ENCODE peak calls at places on chromosomes 3 and 15, in eight cellular contexts. Q, T, Z, C, S, V, N and F are unnamed samples.

GRCh38 chr15:71802770-71803169 is 7.6 kb upstream of the NR2E3 start:
- DNase-seq in C (no peak), Z (no peak), S (no peak), Q (peak), N (no peak), T (no peak), V (no peak), F (peak)

GRCh38 chr3:66394261-66395249 is 106.3 kb downstream of the LRIG1 start:
- DNase-seq in Z (no peak), T (no peak), N (no peak), C (no peak), V (no peak), Q (no peak), S (no peak), F (no peak)

GRCh38 chr3:188546835-188547670 is 393.1 kb downstream of the LPP start:
- DNase-seq in Q (no peak), Z (no peak), T (peak), C (no peak), S (no peak), V (peak), N (no peak), F (no peak)

GRCh38 chr3:128492353-128493220 is at the start of gene GATA2:
- DNase-seq in Z (peak), S (peak), N (no peak), Q (peak), C (no peak), V (no peak), T (no peak), F (no peak)

GRCh38 chr15:29156521-29156920 is 113.1 kb downstream of the NSMCE3 start:
- DNase-seq in N (no peak), S (no peak), V (no peak), T (no peak), C (no peak), Q (no peak), Z (no peak), F (no peak)

GRCh38 chr15:59501531-59502113 is 63.6 kb downstream of the FAM81A start:
- DNase-seq in S (no peak), T (peak), V (peak), N (no peak), Q (peak), Z (no peak), C (no peak), F (peak)

GRCh38 chr15:97168704-97169475 is 791.6 kb upstream of the ARRDC4 start:
- DNase-seq in C (no peak), Q (no peak), N (no peak), S (no peak), Z (peak), T (no peak), V (no peak), F (no peak)

GRCh38 chr3:18489939-18490338 is 64.8 kb upstream of the SATB1 start:
- DNase-seq in C (no peak), Q (no peak), S (peak), T (no peak), Z (no peak), V (no peak), N (peak), F (no peak)

GRCh38 chr3:14374444-14374883 is 27.9 kb upstream of the SLC6A6 start:
- DNase-seq in C (no peak), Z (no peak), Q (no peak), S (no peak), T (no peak), V (peak), N (no peak), F (no peak)

GRCh38 chr3:97138914-97139541 is 324.6 kb downstream of the EPHA6 start:
- DNase-seq in N (no peak), V (no peak), Z (no peak), C (no peak), S (no peak), T (no peak), Q (peak), F (peak)

GRCh38 chr3:177336841-177337430 is 139.7 kb upstream of the TBL1XR1 start:
- DNase-seq in C (no peak), Q (no peak), V (no peak), Z (no peak), T (peak), N (no peak), S (no peak), F (no peak)

GRCh38 chr15:39468341-39468740 is 112.5 kb upstream of the THBS1 start:
- DNase-seq in T (no peak), Q (peak), C (no peak), Z (no peak), V (no peak), S (no peak), N (no peak), F (no peak)

GRCh38 chr15:28033443-28033842 is 65.7 kb downstream of the OCA2 start:
- DNase-seq in N (no peak), T (no peak), C (no peak), S (no peak), Q (no peak), Z (no peak), V (no peak), F (no peak)

GRCh38 chr3:36832406-36832805 is 68.1 kb upstream of the DCLK3 start:
- DNase-seq in T (no peak), Q (no peak), S (no peak), N (no peak), V (no peak), C (no peak), Z (no peak), F (no peak)

GRCh38 chr15:37372064-37372463 is 271.7 kb upstream of the MEIS2 start:
- DNase-seq in Q (no peak), C (no peak), T (peak), S (no peak), Z (no peak), V (no peak), N (no peak), F (no peak)

GRCh38 chr3:112627419-112627818 is 13.5 kb downstream of the CCDC80 start:
- DNase-seq in S (no peak), N (no peak), C (no peak), V (no peak), Z (no peak), Q (no peak), T (no peak), F (no peak)

GRCh38 chr3:101873619-101874018 is 24.3 kb downstream of the NFKBIZ start:
- DNase-seq in N (no peak), Z (no peak), V (peak), C (no peak), T (peak), S (no peak), Q (no peak), F (no peak)